ENCODE peak calls at places on chromosome 19, in ten cellular contexts. One of them, this sample, is unnamed.

GRCh38 chr19:2309734-2310362 is 1.9 kb upstream of the LINGO3 start:
- DNase-seq in fibroblast of the conjunctiva: no peak
- DNase-seq in mucosa of gallbladder: no peak
- DNase-seq in cardiac fibroblast: no peak
- DNase-seq in transverse colon: no peak
- DNase-seq in kidney tubule cell: peak
- DNase-seq in Right ventricle myocardium superior: no peak
- DNase-seq in tibial nerve: no peak
- DNase-seq in sigmoid colon: no peak
- DNase-seq in GOT3: no peak
- DNase-seq in this sample: no peak

GRCh38 chr19:55097864-55098715 is 19.3 kb downstream of the PPP1R12C start:
- DNase-seq in fibroblast of the conjunctiva: no peak
- DNase-seq in mucosa of gallbladder: no peak
- DNase-seq in cardiac fibroblast: no peak
- DNase-seq in transverse colon: no peak
- DNase-seq in kidney tubule cell: no peak
- DNase-seq in Right ventricle myocardium superior: no peak
- DNase-seq in tibial nerve: no peak
- DNase-seq in sigmoid colon: peak
- DNase-seq in GOT3: no peak
- DNase-seq in this sample: peak

GRCh38 chr19:19057317-19057716 is 6.5 kb upstream of the SLC25A42 start:
- DNase-seq in fibroblast of the conjunctiva: no peak
- DNase-seq in mucosa of gallbladder: no peak
- DNase-seq in cardiac fibroblast: no peak
- DNase-seq in transverse colon: no peak
- DNase-seq in kidney tubule cell: no peak
- DNase-seq in Right ventricle myocardium superior: no peak
- DNase-seq in tibial nerve: no peak
- DNase-seq in sigmoid colon: no peak
- DNase-seq in GOT3: no peak
- DNase-seq in this sample: no peak

GRCh38 chr19:6065685-6066365 is 44.5 kb downstream of the RFX2 start:
- DNase-seq in fibroblast of the conjunctiva: no peak
- DNase-seq in mucosa of gallbladder: no peak
- DNase-seq in cardiac fibroblast: peak
- DNase-seq in transverse colon: peak
- DNase-seq in kidney tubule cell: peak
- DNase-seq in Right ventricle myocardium superior: peak
- DNase-seq in tibial nerve: no peak
- DNase-seq in sigmoid colon: no peak
- DNase-seq in GOT3: no peak
- DNase-seq in this sample: no peak

GRCh38 chr19:39265321-39265916 is 2.8 kb upstream of the IFNL2 start:
- DNase-seq in fibroblast of the conjunctiva: no peak
- DNase-seq in mucosa of gallbladder: no peak
- DNase-seq in cardiac fibroblast: no peak
- DNase-seq in transverse colon: no peak
- DNase-seq in kidney tubule cell: no peak
- DNase-seq in Right ventricle myocardium superior: peak
- DNase-seq in tibial nerve: no peak
- DNase-seq in sigmoid colon: no peak
- DNase-seq in GOT3: no peak
- DNase-seq in this sample: peak

GRCh38 chr19:18171605-18172327 is 1.8 kb upstream of the IFI30 start:
- DNase-seq in fibroblast of the conjunctiva: no peak
- DNase-seq in mucosa of gallbladder: no peak
- DNase-seq in cardiac fibroblast: no peak
- DNase-seq in transverse colon: no peak
- DNase-seq in kidney tubule cell: no peak
- DNase-seq in Right ventricle myocardium superior: no peak
- DNase-seq in tibial nerve: no peak
- DNase-seq in sigmoid colon: no peak
- DNase-seq in GOT3: no peak
- DNase-seq in this sample: no peak

GRCh38 chr19:46824887-46825730 is 25.5 kb downstream of the AP2S1 start:
- DNase-seq in fibroblast of the conjunctiva: no peak
- DNase-seq in mucosa of gallbladder: no peak
- DNase-seq in cardiac fibroblast: peak
- DNase-seq in transverse colon: peak
- DNase-seq in kidney tubule cell: no peak
- DNase-seq in Right ventricle myocardium superior: no peak
- DNase-seq in tibial nerve: no peak
- DNase-seq in sigmoid colon: no peak
- DNase-seq in GOT3: no peak
- DNase-seq in this sample: no peak

GRCh38 chr19:39038098-39038497 is 5.7 kb upstream of the FBXO27 start:
- DNase-seq in fibroblast of the conjunctiva: no peak
- DNase-seq in mucosa of gallbladder: peak
- DNase-seq in cardiac fibroblast: peak
- DNase-seq in transverse colon: peak
- DNase-seq in kidney tubule cell: peak
- DNase-seq in Right ventricle myocardium superior: no peak
- DNase-seq in tibial nerve: no peak
- DNase-seq in sigmoid colon: no peak
- DNase-seq in GOT3: no peak
- DNase-seq in this sample: peak